ENCODE peak calls at places on chromosomes 3 and 15, in six cellular contexts. R is pancreas, I is skeletal muscle cell, U is mesenteric fat pad, J is NCI-H524 treated with DMSO at 0.1 percent for 48 hours, K is fibroblast of villous mesenchyme. C is an unnamed sample.

GRCh38 chr3:57059416-57059815 is 1.0 kb upstream of the SPATA12 start:
- DNase-seq in R (no peak), I (no peak), U (no peak), J (no peak), K (no peak), C (no peak)

GRCh38 chr15:52329980-52330379 is 34.4 kb upstream of the MYO5C start:
- DNase-seq in R (no peak), I (no peak), U (no peak), J (no peak), K (no peak), C (no peak)

GRCh38 chr3:115476472-115476871 is 146.8 kb upstream of the GAP43 start:
- DNase-seq in R (no peak), I (no peak), U (no peak), J (no peak), K (no peak), C (no peak)

GRCh38 chr3:63193647-63194046 is 84.5 kb upstream of the SYNPR start:
- DNase-seq in R (no peak), I (no peak), U (no peak), J (no peak), K (peak; percentile 13), C (peak; percentile 8)

GRCh38 chr3:65951836-65952505 is 86.7 kb downstream of the MAGI1 start:
- DNase-seq in R (no peak), I (no peak), U (no peak), J (no peak), K (no peak), C (no peak)

GRCh38 chr3:148852271-148853000 is 12.7 kb upstream of the CPA3 start:
- DNase-seq in R (no peak), I (no peak), U (no peak), J (no peak), K (no peak), C (no peak)

GRCh38 chr3:4895848-4896247 is 83.4 kb upstream of the BHLHE40 start:
- DNase-seq in R (no peak), I (peak; percentile 29), U (no peak), J (no peak), K (peak; percentile 28), C (no peak)

GRCh38 chr3:138964264-138964663 is 17.2 kb downstream of the FOXL2NB start:
- DNase-seq in R (no peak), I (no peak), U (no peak), J (no peak), K (no peak), C (no peak)

GRCh38 chr3:78822741-78823140 is 945.1 kb downstream of the ROBO1 start:
- DNase-seq in R (no peak), I (no peak), U (no peak), J (no peak), K (no peak), C (no peak)

GRCh38 chr3:169630852-169631251 is 32.7 kb downstream of the MECOM start:
- DNase-seq in R (no peak), I (no peak), U (no peak), J (no peak), K (no peak), C (no peak)